ENCODE peak calls at places on chromosomes 4 and X, in six cellular contexts. B is HCT116, M is H1, L is fibroblast of lung, V is PC-3, W is H9. U is an unnamed sample.

GRCh38 chr4:133474511-133474910 is 325.4 kb downstream of the PCDH10 start:
- DNase-seq in W (no peak), V (no peak), L (no peak), B (no peak), M (no peak), U (no peak)

GRCh38 chr4:173177232-173177631 is 8.6 kb downstream of the GALNT7 start:
- DNase-seq in M (no peak), V (no peak), L (no peak), W (no peak), B (no peak), U (no peak)

GRCh38 chr4:161696957-161697356 is 466.8 kb downstream of the FSTL5 start:
- DNase-seq in B (no peak), L (no peak), W (peak; percentile 40), M (no peak), V (peak; percentile 33), U (no peak)

GRCh38 chrX:116246261-116246660 is 75.7 kb downstream of the AGTR2 start:
- DNase-seq in B (peak; percentile 0), M (no peak), V (peak; percentile 68), W (no peak), L (no peak), U (peak; percentile 40)

GRCh38 chr4:6825403-6825802 is 42.9 kb downstream of the KIAA0232 start:
- DNase-seq in B (no peak), M (no peak), V (no peak), L (no peak), W (no peak), U (no peak)

GRCh38 chr4:124427095-124427767 is 285.3 kb downstream of the ANKRD50 start:
- DNase-seq in W (no peak), B (no peak), L (no peak), M (no peak), V (peak; percentile 56), U (no peak)

GRCh38 chrX:150594584-150594983 is 26.2 kb downstream of the MTM1 start:
- DNase-seq in V (no peak), L (no peak), B (no peak), M (no peak), W (no peak), U (no peak)

GRCh38 chr4:24433515-24434192 is 150.7 kb downstream of the DHX15 start:
- DNase-seq in W (no peak), M (no peak), B (no peak), L (no peak), V (no peak), U (no peak)

GRCh38 chr4:67746797-67747495 is 7.2 kb downstream of the GNRHR start:
- DNase-seq in B (peak; percentile 37), L (peak; percentile 55), M (no peak), V (peak; percentile 78), W (no peak), U (peak; percentile 67)

GRCh38 chr4:185270037-185270436 is 60.6 kb downstream of the SNX25 start:
- DNase-seq in L (no peak), W (no peak), B (no peak), M (no peak), V (no peak), U (no peak)

GRCh38 chr4:77193511-77194236 is 36.7 kb downstream of the CCNG2 start:
- DNase-seq in L (no peak), W (peak; percentile 91), M (peak; percentile 80), V (no peak), B (no peak), U (no peak)

GRCh38 chr4:137367608-137368007 is 164.7 kb downstream of the PCDH18 start:
- DNase-seq in V (peak; percentile 29), M (no peak), L (peak; percentile 96), W (no peak), B (no peak), U (peak; percentile 81)

GRCh38 chrX:24023972-24024664 is 2.9 kb downstream of the KLHL15 start:
- DNase-seq in B (no peak), L (peak; percentile 31), M (no peak), W (no peak), V (peak; percentile 8), U (peak; percentile 52)

GRCh38 chrX:46575991-46576392 is 2.4 kb downstream of the CHST7 start:
- DNase-seq in M (no peak), L (peak; percentile 70), W (no peak), B (no peak), V (peak; percentile 32), U (peak; percentile 30)

GRCh38 chrX:53471346-53471745 is 37.2 kb upstream of the HSD17B10 start:
- DNase-seq in M (no peak), W (no peak), V (no peak), L (no peak), B (no peak), U (peak; percentile 26)

GRCh38 chr4:45183905-45184304 is 457.5 kb upstream of the GNPDA2 start:
- DNase-seq in V (no peak), M (no peak), B (no peak), W (no peak), L (no peak), U (no peak)

GRCh38 chr4:56804551-56804950 is 16.9 kb downstream of the SPINK2 start:
- DNase-seq in B (no peak), M (no peak), L (no peak), W (no peak), V (no peak), U (peak; percentile 30)

GRCh38 chr4:1310031-1310795 is 20.5 kb downstream of the MAEA start:
- DNase-seq in M (no peak), B (no peak), W (no peak), L (no peak), V (no peak), U (no peak)

GRCh38 chr4:1310796-1311715 is 21.4 kb downstream of the MAEA start:
- DNase-seq in L (no peak), V (no peak), B (no peak), M (no peak), W (no peak), U (no peak)

GRCh38 chr4:1305781-1306455 is 16.2 kb downstream of the MAEA start:
- DNase-seq in L (no peak), V (no peak), M (no peak), B (peak; percentile 33), W (no peak), U (no peak)

GRCh38 chr4:1307951-1308735 is 18.5 kb downstream of the MAEA start:
- DNase-seq in B (no peak), V (no peak), M (no peak), L (no peak), W (peak; percentile 25), U (no peak)

DNA sequence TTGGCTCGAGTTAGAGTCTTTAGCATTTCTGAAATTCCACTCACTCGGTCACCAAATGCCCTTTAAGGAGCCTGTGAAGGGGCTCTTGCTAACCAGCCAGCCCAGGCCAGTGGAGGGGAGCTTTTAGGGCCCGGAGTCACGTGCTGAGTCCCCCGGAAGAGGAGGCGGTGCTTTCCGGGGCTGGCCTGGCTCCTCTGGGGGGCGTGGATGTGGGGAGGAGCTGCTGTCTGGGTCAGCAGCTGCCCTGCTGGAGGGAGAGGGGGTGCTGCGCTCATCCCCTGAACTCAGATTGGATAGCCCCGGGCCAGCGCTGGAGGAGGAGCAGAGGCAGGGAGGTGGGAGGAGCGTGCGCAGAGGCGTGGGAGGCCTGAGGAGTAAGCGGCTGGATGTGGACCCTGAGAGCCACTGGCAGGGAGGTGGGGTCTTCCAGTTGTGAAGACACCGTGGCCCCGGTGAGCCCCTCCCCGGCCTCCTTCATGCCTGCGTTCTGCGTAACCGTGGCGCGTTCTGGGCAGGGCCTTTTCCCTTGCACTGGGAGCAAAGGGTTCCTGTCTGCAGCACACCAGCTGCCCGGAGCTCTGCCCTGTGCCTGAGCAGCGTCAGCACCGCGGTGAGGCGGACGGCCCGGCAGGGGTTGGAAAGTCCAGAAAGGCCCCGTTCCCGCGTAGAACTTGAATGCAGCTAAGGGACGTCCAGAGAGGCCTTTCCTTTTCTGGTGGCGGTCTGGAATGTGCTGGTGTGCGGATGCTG is 19.7 kb downstream of the MAEA start:
- DNase-seq in B (no peak), M (peak; percentile 89), L (peak; percentile 93), V (no peak), W (peak; percentile 99), U (peak; percentile 92)
- H3K9ac ChIP-seq in B (no peak overlapping the region), M (peak overlapping the region; percentile 43), L (peak overlapping the region; percentile 61), V (no peak overlapping the region), W (peak overlapping the region; percentile 23), U (peak overlapping the region; percentile 56)

GRCh38 chr4:26878729-26879415 is 18.2 kb downstream of the STIM2 start:
- DNase-seq in L (no peak), B (no peak), V (peak; percentile 51), W (no peak), M (no peak), U (peak; percentile 54)

GRCh38 chr4:26877946-26878345 is 17.3 kb downstream of the STIM2 start:
- DNase-seq in B (no peak), W (no peak), L (no peak), M (no peak), V (no peak), U (no peak)

GRCh38 chr4:26877417-26877816 is 16.8 kb downstream of the STIM2 start:
- DNase-seq in L (no peak), B (no peak), W (no peak), V (no peak), M (no peak), U (no peak)

GRCh38 chr4:26884486-26884988 is 23.9 kb downstream of the STIM2 start:
- DNase-seq in L (no peak), M (no peak), B (no peak), V (no peak), W (no peak), U (no peak)

DNA sequence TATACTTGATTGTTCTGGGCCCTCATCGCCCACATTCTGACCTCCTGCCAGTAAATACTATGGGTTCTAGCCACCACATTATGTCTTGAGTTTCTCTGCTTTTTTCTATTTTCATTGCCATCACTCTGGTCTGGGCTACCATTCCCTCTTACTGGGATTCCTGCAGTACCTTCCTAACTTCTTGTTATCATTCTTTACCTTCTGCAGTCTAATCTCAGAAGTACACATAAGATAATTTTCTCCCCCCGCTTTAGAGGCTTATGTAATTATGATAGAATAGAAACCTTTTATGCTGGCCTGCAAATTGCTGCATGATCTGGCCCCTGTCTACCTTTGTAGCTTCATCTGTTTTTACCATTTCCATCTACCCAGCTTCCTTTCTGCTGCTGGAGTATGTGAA is 19.2 kb downstream of the STIM2 start:
- DNase-seq in L (no peak), B (no peak), W (no peak), V (no peak), M (no peak), U (no peak)
- H3K79me2 ChIP-seq in L (peaks cover 6% of the 10 kb centered on the region), B (peaks cover 74% of the 10 kb centered on the region), W (no peaks in the 10 kb centered on the region), V (peaks cover 19% of the 10 kb centered on the region), M (peaks cover 42% of the 10 kb centered on the region), U (peaks cover 80% of the 10 kb centered on the region)

GRCh38 chrX:136192839-136193414 is 45.6 kb downstream of the FHL1 start:
- DNase-seq in B (no peak), L (no peak), M (no peak), W (no peak), V (peak; percentile 35), U (peak; percentile 76)

GRCh38 chrX:136193771-136194170 is 46.4 kb downstream of the FHL1 start:
- DNase-seq in B (no peak), W (no peak), L (no peak), M (no peak), V (no peak), U (no peak)

GRCh38 chrX:136190038-136190437 is 42.7 kb downstream of the FHL1 start:
- DNase-seq in B (no peak), M (no peak), L (no peak), V (no peak), W (no peak), U (no peak)

GRCh38 chrX:136191171-136191570 is 43.8 kb downstream of the FHL1 start:
- DNase-seq in L (no peak), M (no peak), B (no peak), W (no peak), V (no peak), U (no peak)

GRCh38 chrX:136192135-136192534 is 44.8 kb downstream of the FHL1 start:
- DNase-seq in M (no peak), W (no peak), V (no peak), B (no peak), L (no peak), U (no peak)
- H3K4me1 ChIP-seq in M (no peaks in the 10 kb centered on the region), W (no peaks in the 10 kb centered on the region), V (peaks cover 8% of the 10 kb centered on the region), B (no peaks in the 10 kb centered on the region), L (peaks cover 9% of the 10 kb centered on the region), U (peaks cover 16% of the 10 kb centered on the region)

GRCh38 chr4:94278777-94279176 is 63.9 kb downstream of the HPGDS start:
- DNase-seq in L (no peak), W (no peak), B (no peak), V (no peak), M (no peak), U (no peak)
- H3K9ac ChIP-seq in L (no peak overlapping the region), W (no peak overlapping the region), B (no peak overlapping the region), V (no peak overlapping the region), M (no peak overlapping the region), U (no peak overlapping the region)

U was measured in GM23248.